ENCODE peak calls at places on chromosomes 13 and 19, in six cellular contexts. K, T, B, G, U and F are unnamed samples.

GRCh38 chr13:112516218-112516617 is 71.7 kb downstream of the TUBGCP3 start:
- DNase-seq in K (no peak), U (no peak), B (no peak), G (no peak), T (no peak), F (no peak)

GRCh38 chr13:69796256-69796655 is 311.4 kb upstream of the ATXN8OS start:
- DNase-seq in K (no peak), U (no peak), G (no peak), T (no peak), B (no peak), F (no peak)

GRCh38 chr13:102675115-102675514 is 19.7 kb downstream of the METTL21C start:
- DNase-seq in B (no peak), T (no peak), U (no peak), G (no peak), K (no peak), F (no peak)

GRCh38 chr19:2462635-2463421 is 6.1 kb upstream of the LMNB2 start:
- DNase-seq in B (peak; percentile 96), U (peak; percentile 97), T (no peak), G (peak; percentile 87), K (no peak), F (no peak)

GRCh38 chr13:98476538-98476966 is 100.4 kb downstream of the STK24 start:
- DNase-seq in B (peak; percentile 84), K (peak; percentile 79), T (peak; percentile 87), G (no peak), U (peak; percentile 87), F (peak; percentile 94)

GRCh38 chr13:97319088-97319487 is 97.0 kb downstream of the MBNL2 start:
- DNase-seq in T (no peak), K (no peak), B (no peak), U (no peak), G (no peak), F (no peak)

GRCh38 chr19:17794731-17795494 is at the start of gene B3GNT3:
- DNase-seq in B (peak; percentile 39), U (no peak), T (no peak), G (peak; percentile 76), K (no peak), F (no peak)

GRCh38 chr19:38142176-38143035 is 81.6 kb downstream of the DPF1 start:
- DNase-seq in U (peak; percentile 36), T (no peak), B (peak; percentile 63), K (no peak), G (peak; percentile 71), F (peak; percentile 58)

GRCh38 chr13:76953921-76954320 is 5.6 kb downstream of the ACOD1 start:
- DNase-seq in U (no peak), K (no peak), B (no peak), G (no peak), T (no peak), F (no peak)

GRCh38 chr13:53254495-53254894 is 225.9 kb downstream of the OLFM4 start:
- DNase-seq in K (no peak), U (no peak), T (no peak), B (no peak), G (no peak), F (no peak)

GRCh38 chr13:43383488-43384165 is 360.2 kb downstream of the DNAJC15 start:
- DNase-seq in G (no peak), U (no peak), T (no peak), B (no peak), K (no peak), F (no peak)
- TF ChIP-seq CTCF in G (no peak), U (no peak), T (no peak), B (no peak), K (no peak), F (no peak)

GRCh38 chr13:103873725-103874124 is 807.5 kb upstream of the SLC10A2 start:
- DNase-seq in G (no peak), U (no peak), T (no peak), K (no peak), B (no peak), F (no peak)

GRCh38 chr13:103878891-103879605 is 812.8 kb upstream of the SLC10A2 start:
- DNase-seq in B (peak; percentile 4), U (no peak), K (no peak), G (no peak), T (no peak), F (no peak)

GRCh38 chr13:103876571-103876970 is 810.4 kb upstream of the SLC10A2 start:
- DNase-seq in U (peak; percentile 6), T (no peak), K (no peak), G (no peak), B (peak; percentile 0), F (no peak)
- TF ChIP-seq CTCF in U (no peak), T (no peak), K (no peak), G (no peak), B (no peak), F (no peak)

DNA sequence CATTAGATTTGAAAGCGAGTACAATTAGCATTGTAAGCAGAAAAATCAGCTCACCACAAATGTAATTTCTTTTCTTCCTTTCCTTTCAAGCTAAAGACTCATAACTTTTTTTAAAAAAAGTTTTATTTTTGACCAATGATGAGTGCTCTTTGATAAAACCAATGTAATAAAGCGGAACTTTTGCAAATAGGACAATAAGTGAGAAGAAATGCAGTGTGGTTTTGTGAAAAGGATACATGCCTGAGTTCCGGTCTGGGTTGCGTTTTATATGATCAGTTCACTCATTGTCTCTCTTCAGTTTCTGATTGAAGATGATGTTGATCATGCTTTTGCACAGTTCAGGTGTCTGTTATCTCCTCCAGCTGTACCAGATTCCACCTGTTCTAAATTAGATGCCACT is 274.4 kb downstream of the KLF12 start:
- DNase-seq in K (no peak), B (no peak), T (no peak), G (no peak), U (no peak), F (no peak)
- TF ChIP-seq CTCF in K (no peak), B (no peak), T (no peak), G (no peak), U (no peak), F (no peak)

GRCh38 chr19:51810228-51810627 is 15.3 kb downstream of the FPR3 start:
- DNase-seq in U (no peak), B (peak; percentile 21), G (peak; percentile 52), K (no peak), T (no peak), F (no peak)
- TF ChIP-seq CTCF in U (no peak), B (no peak), G (peak; percentile 9), K (no peak), T (no peak), F (no peak)

DNA sequence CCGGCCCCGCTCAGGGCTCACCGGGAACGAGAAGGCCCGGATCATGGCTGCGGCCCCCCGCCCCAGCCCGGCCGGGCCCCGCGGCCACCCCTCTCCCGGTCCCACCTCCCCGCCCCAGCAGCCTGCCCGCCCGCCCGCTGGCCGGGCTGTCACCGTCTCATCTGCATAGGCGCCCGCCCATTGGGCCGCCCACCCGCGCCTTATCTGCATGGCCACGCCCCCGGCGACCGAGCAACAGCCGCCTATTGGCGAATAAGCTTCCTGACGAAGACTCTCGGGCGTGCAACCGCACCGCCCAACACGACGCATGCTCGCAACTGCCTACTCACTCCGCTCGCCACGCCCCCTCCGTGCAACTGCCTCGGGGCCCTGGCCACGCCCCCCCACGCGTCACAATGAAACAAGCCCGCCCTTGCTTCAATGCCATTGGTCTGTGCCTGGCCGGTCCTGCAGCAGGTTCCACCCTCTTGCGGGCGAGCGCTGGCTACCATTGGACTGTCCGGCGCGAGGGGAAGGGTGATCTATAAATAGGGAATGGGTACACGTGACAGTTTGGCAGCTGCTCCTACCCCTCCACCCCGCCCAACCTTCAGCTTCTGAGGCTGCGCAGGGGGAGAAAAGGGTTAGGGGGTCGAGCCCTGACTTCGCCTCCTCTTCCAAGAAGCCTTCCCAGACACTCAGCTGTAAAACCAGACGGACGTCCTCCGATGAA is at the start of gene DACT3:
- DNase-seq in T (peak; percentile 100), U (peak; percentile 100), G (peak; percentile 100), B (peak; percentile 100), K (peak; percentile 97), F (peak; percentile 100)
- TF ChIP-seq CTCF in T (no peak), U (no peak), G (no peak), B (no peak), K (no peak), F (no peak)

GRCh38 chr19:35510626-35510964 is 2.9 kb downstream of the DMKN start:
- DNase-seq in G (no peak), B (no peak), T (no peak), K (no peak), U (no peak), F (no peak)
- TF ChIP-seq CTCF in G (no peak), B (no peak), T (no peak), K (no peak), U (no peak), F (no peak)

GRCh38 chr19:8307400-8307964 is 676 bp downstream of the CD320 start:
- DNase-seq in T (no peak), B (no peak), U (no peak), G (peak; percentile 47), K (no peak), F (no peak)
- TF ChIP-seq CTCF in T (no peak), B (no peak), U (no peak), G (no peak), K (no peak), F (no peak)

DNA sequence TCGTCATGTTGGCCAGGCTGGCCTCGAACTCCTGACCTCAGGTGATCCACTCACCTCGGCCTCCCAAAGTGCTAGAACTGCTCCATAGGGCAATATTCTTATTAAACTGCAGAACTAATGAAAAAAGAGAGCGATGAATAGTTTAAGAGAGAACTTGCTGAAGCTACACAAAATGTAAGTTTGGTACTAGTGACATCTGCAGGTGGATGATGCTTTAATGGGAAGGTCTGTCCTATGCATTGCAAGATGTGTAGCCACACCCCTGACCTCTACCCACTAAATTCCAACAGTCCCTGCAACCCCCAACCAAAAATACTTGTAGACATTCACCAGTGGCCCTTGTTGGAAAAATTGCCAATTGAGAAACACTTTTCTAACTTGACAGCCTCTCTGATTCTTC is 117.8 kb downstream of the NALCN start:
- DNase-seq in K (no peak), G (no peak), U (no peak), T (no peak), B (no peak), F (no peak)
- TF ChIP-seq CTCF in K (no peak), G (no peak), U (no peak), T (no peak), B (no peak), F (no peak)

GRCh38 chr13:80340643-80341097 is 256 bp downstream of the SPRY2 start:
- DNase-seq in K (no peak), U (peak; percentile 67), B (peak; percentile 81), G (no peak), T (no peak), F (no peak)

GRCh38 chr13:80339841-80340642 is 884 bp downstream of the SPRY2 start:
- DNase-seq in B (peak; percentile 42), U (peak; percentile 37), G (peak; percentile 62), T (peak; percentile 34), K (no peak), F (peak; percentile 40)

GRCh38 chr13:80337706-80338105 is 3.2 kb downstream of the SPRY2 start:
- DNase-seq in B (peak; percentile 44), K (no peak), T (no peak), U (peak; percentile 49), G (no peak), F (no peak)

GRCh38 chr13:80339578-80339840 is 1.4 kb downstream of the SPRY2 start:
- DNase-seq in K (no peak), U (peak; percentile 70), T (no peak), B (peak; percentile 50), G (no peak), F (no peak)

GRCh38 chr13:80338781-80339577 is 1.9 kb downstream of the SPRY2 start:
- DNase-seq in B (peak; percentile 87), U (peak; percentile 84), K (no peak), T (peak; percentile 43), G (peak; percentile 72), F (peak; percentile 56)
- TF ChIP-seq CTCF in B (peak; percentile 33), U (peak; percentile 31), K (no peak), T (no peak), G (no peak), F (no peak)